ENCODE peak calls at places on chromosomes 7 and 10, in five cellular contexts. Y is GM10248, G is A172, A is ovary, U is Panc1. W is an unnamed sample.

GRCh38 chr10:79490400-79491081 is 21.8 kb upstream of the EIF5AL1 start:
- DNase-seq in Y (peak), G (peak), A (no peak), U (no peak), W (peak)

GRCh38 chr10:11448545-11449244 is 162.8 kb downstream of the USP6NL start:
- DNase-seq in Y (peak), G (no peak), A (no peak), U (no peak), W (no peak)

GRCh38 chr10:50527438-50528043 is 96.2 kb downstream of the SGMS1 start:
- DNase-seq in Y (no peak), G (no peak), A (no peak), U (no peak), W (no peak)

GRCh38 chr10:58853668-58854067 is 322.8 kb upstream of the PHYHIPL start:
- DNase-seq in Y (no peak), G (no peak), A (no peak), U (no peak), W (no peak)

GRCh38 chr7:116206141-116206540 is 4.2 kb upstream of the TES start:
- DNase-seq in Y (no peak), G (no peak), A (no peak), U (no peak), W (no peak)

GRCh38 chr7:85021090-85021704 is 165.7 kb downstream of the SEMA3D start:
- DNase-seq in Y (no peak), G (peak), A (no peak), U (no peak), W (no peak)

GRCh38 chr10:16995867-16996529 is 133.6 kb downstream of the CUBN start:
- DNase-seq in Y (no peak), G (no peak), A (no peak), U (no peak), W (peak)

GRCh38 chr10:50788951-50789904 is 49.5 kb downstream of the ASAH2B start:
- DNase-seq in Y (peak), G (peak), A (no peak), U (peak), W (no peak)

GRCh38 chr10:104334965-104335650 is 3.2 kb downstream of the ITPRIP start:
- DNase-seq in Y (no peak), G (no peak), A (peak), U (no peak), W (no peak)

GRCh38 chr10:92923416-92923815 is 75.1 kb downstream of the EXOC6 start:
- DNase-seq in Y (no peak), G (peak), A (no peak), U (no peak), W (no peak)

GRCh38 chr7:34165466-34165865 is 260.1 kb downstream of the BMPER start:
- DNase-seq in Y (no peak), G (no peak), A (no peak), U (no peak), W (no peak)

GRCh38 chr7:149294641-149295480 is 32.9 kb downstream of the ZNF783 start:
- DNase-seq in Y (no peak), G (no peak), A (no peak), U (no peak), W (no peak)

GRCh38 chr7:79923953-79924352 is 210.7 kb upstream of the GNAI1 start:
- DNase-seq in Y (no peak), G (no peak), A (no peak), U (no peak), W (no peak)

GRCh38 chr7:79471283-79471682 is 17.8 kb upstream of the MAGI2 start:
- DNase-seq in Y (no peak), G (no peak), A (no peak), U (no peak), W (no peak)

GRCh38 chr7:87339373-87339897 is 6.0 kb upstream of the CROT start:
- DNase-seq in Y (no peak), G (peak), A (no peak), U (no peak), W (no peak)

GRCh38 chr7:51350195-51350896 is 33.7 kb upstream of the COBL start:
- DNase-seq in Y (no peak), G (no peak), A (no peak), U (no peak), W (no peak)

GRCh38 chr10:133372507-133372906 is 647 bp downstream of the ECHS1 start:
- DNase-seq in Y (peak), G (no peak), A (peak), U (no peak), W (no peak)

GRCh38 chr7:65503434-65504152 is 129.9 kb downstream of the ZNF92 start:
- DNase-seq in Y (no peak), G (no peak), A (no peak), U (no peak), W (no peak)

GRCh38 chr10:69914373-69915268 is 112.9 kb downstream of the COL13A1 start:
- DNase-seq in Y (peak), G (peak), A (peak), U (peak), W (peak)

W was measured in heart right ventricle.